ENCODE peak calls at places on chromosome 20, in four cellular contexts. N, X, E and Y are unnamed samples.

GRCh38 chr20:23231561-23232218 is 118.9 kb upstream of the NXT1 start:
- DNase-seq in N (no peak), X (no peak), E (no peak), Y (no peak)

GRCh38 chr20:37997516-37997915 is 35.7 kb downstream of the TTI1 start:
- DNase-seq in N (no peak), X (no peak), E (no peak), Y (no peak)

GRCh38 chr20:49594143-49594928 is 26.4 kb upstream of the PTGIS start:
- DNase-seq in N (no peak), X (no peak), E (peak; percentile 23), Y (no peak)

GRCh38 chr20:4451487-4451886 is 270.2 kb upstream of the PRND start:
- DNase-seq in N (no peak), X (no peak), E (no peak), Y (peak; percentile 60)

GRCh38 chr20:60935971-60936370 is 316.1 kb upstream of the CDH4 start:
- DNase-seq in N (no peak), X (no peak), E (no peak), Y (no peak)

GRCh38 chr20:45345104-45345936 is 2.9 kb downstream of the SDC4 start:
- DNase-seq in N (no peak), X (peak; percentile 54), E (no peak), Y (no peak)

GRCh38 chr20:55782861-55783260 is 222.5 kb downstream of the CBLN4 start:
- DNase-seq in N (no peak), X (no peak), E (no peak), Y (no peak)

GRCh38 chr20:47502271-47502730 is 614 bp downstream of the NCOA3 start:
- DNase-seq in N (no peak), X (no peak), E (no peak), Y (no peak)

GRCh38 chr20:40019510-40019909 is 669.5 kb downstream of the MAFB start:
- DNase-seq in N (no peak), X (peak; percentile 73), E (no peak), Y (no peak)

GRCh38 chr20:33415948-33416347 is 14.6 kb upstream of the CDK5RAP1 start:
- DNase-seq in N (no peak), X (no peak), E (no peak), Y (no peak)

GRCh38 chr20:56451056-56451765 is 17.2 kb upstream of the RTF2 start:
- DNase-seq in N (no peak), X (no peak), E (no peak), Y (no peak)

GRCh38 chr20:12969071-12969669 is 39.6 kb upstream of the SPTLC3 start:
- DNase-seq in N (no peak), X (no peak), E (no peak), Y (no peak)

GRCh38 chr20:54148947-54149764 is 24.6 kb downstream of the CYP24A1 start:
- DNase-seq in N (no peak), X (peak; percentile 44), E (no peak), Y (peak; percentile 87)

GRCh38 chr20:58081842-58082241 is 146.6 kb downstream of the ANKRD60 start:
- DNase-seq in N (no peak), X (no peak), E (no peak), Y (no peak)

GRCh38 chr20:32761831-32762753 is at the start of gene DNMT3B:
- DNase-seq in N (peak; percentile 74), X (peak; percentile 84), E (peak; percentile 59), Y (no peak)

GRCh38 chr20:14334306-14334930 is 3.0 kb downstream of the FLRT3 start:
- DNase-seq in N (no peak), X (no peak), E (no peak), Y (no peak)

GRCh38 chr20:57794600-57795346 is 85.0 kb upstream of the PMEPA1 start:
- DNase-seq in N (no peak), X (no peak), E (no peak), Y (no peak)

GRCh38 chr20:13231031-13231752 is 10.1 kb downstream of the ISM1 start:
- DNase-seq in N (no peak), X (no peak), E (no peak), Y (peak; percentile 16)

GRCh38 chr20:32792316-32792715 is 27.4 kb upstream of the MAPRE1 start:
- DNase-seq in N (peak; percentile 24), X (no peak), E (no peak), Y (no peak)

GRCh38 chr20:14220986-14221385 is 116.4 kb downstream of the FLRT3 start:
- DNase-seq in N (no peak), X (no peak), E (no peak), Y (no peak)

GRCh38 chr20:40317156-40317790 is 371.8 kb downstream of the MAFB start:
- DNase-seq in N (no peak), X (no peak), E (no peak), Y (no peak)

GRCh38 chr20:46601603-46602122 is 49.6 kb downstream of the SLC13A3 start:
- DNase-seq in N (no peak), X (no peak), E (no peak), Y (no peak)

GRCh38 chr20:59074456-59074855 is 31.9 kb upstream of the PRELID3B start:
- DNase-seq in N (no peak), X (no peak), E (no peak), Y (no peak)

GRCh38 chr20:59723607-59724456 is 119.5 kb downstream of the PHACTR3 start:
- DNase-seq in N (no peak), X (no peak), E (no peak), Y (peak; percentile 14)

GRCh38 chr20:38789503-38790209 is 15.8 kb upstream of the PPP1R16B start:
- DNase-seq in N (no peak), X (no peak), E (no peak), Y (peak; percentile 56)

GRCh38 chr20:33337119-33337518 is 54.1 kb downstream of the BPIFB1 start:
- DNase-seq in N (no peak), X (no peak), E (no peak), Y (no peak)

GRCh38 chr20:61937963-61938838 is 127.5 kb downstream of the TAF4 start:
- DNase-seq in N (no peak), X (no peak), E (no peak), Y (no peak)

GRCh38 chr20:41078329-41078728 is 49.7 kb downstream of the TOP1 start:
- DNase-seq in N (no peak), X (peak; percentile 1), E (no peak), Y (no peak)

GRCh38 chr20:3172933-3173581 is at the start of gene LZTS3:
- DNase-seq in N (peak; percentile 89), X (peak; percentile 49), E (peak; percentile 77), Y (no peak)

GRCh38 chr20:11053310-11053709 is 379.5 kb upstream of the JAG1 start:
- DNase-seq in N (no peak), X (no peak), E (no peak), Y (no peak)

GRCh38 chr20:44651507-44652373 is at the start of gene ADA:
- DNase-seq in N (peak; percentile 47), X (peak; percentile 34), E (no peak), Y (no peak)

GRCh38 chr20:25160457-25160856 is 35.1 kb upstream of the ENTPD6 start:
- DNase-seq in N (no peak), X (no peak), E (no peak), Y (no peak)

GRCh38 chr20:49247792-49248191 is 28.6 kb downstream of the DDX27 start:
- DNase-seq in N (no peak), X (no peak), E (no peak), Y (no peak)

GRCh38 chr20:3653921-3654320 is 9.3 kb downstream of the GFRA4 start:
- DNase-seq in N (no peak), X (no peak), E (no peak), Y (no peak)

GRCh38 chr20:53070714-53071392 is 98.7 kb downstream of the TSHZ2 start:
- DNase-seq in N (no peak), X (no peak), E (no peak), Y (no peak)

GRCh38 chr20:555933-556332 is 12.3 kb upstream of the CSNK2A1 start:
- DNase-seq in N (no peak), X (peak; percentile 84), E (no peak), Y (no peak)

GRCh38 chr20:37407573-37408002 is 61.6 kb downstream of the SRC start:
- DNase-seq in N (no peak), X (no peak), E (no peak), Y (no peak)

GRCh38 chr20:24027229-24027628 is 38.6 kb upstream of the GGTLC1 start:
- DNase-seq in N (no peak), X (no peak), E (peak; percentile 49), Y (no peak)

GRCh38 chr20:9492067-9492466 is 22.3 kb upstream of the LAMP5 start:
- DNase-seq in N (no peak), X (no peak), E (no peak), Y (no peak)